ENCODE peak calls at places on chromosome 17, in six cellular contexts. G is GM23338, K is colonic mucosa, E is tibial nerve, N is WTC11, Q is vagina. R is an unnamed sample.

GRCh38 chr17:28228109-28228840 is 90.7 kb upstream of the TMEM97 start:
- DNase-seq in E (no peak), G (peak), N (no peak), Q (no peak), K (no peak), R (no peak)

GRCh38 chr17:67328026-67328425 is 38.4 kb downstream of the PSMD12 start:
- DNase-seq in Q (no peak), K (no peak), N (no peak), G (no peak), E (no peak), R (peak)

GRCh38 chr17:63189930-63190329 is 223.9 kb downstream of the TANC2 start:
- DNase-seq in G (no peak), K (no peak), N (no peak), Q (no peak), E (no peak), R (no peak)

GRCh38 chr17:40121191-40121885 is 433 bp upstream of the MSL1 start:
- DNase-seq in K (peak), E (peak), Q (no peak), N (no peak), G (peak), R (peak)

GRCh38 chr17:77475012-77475976 is 334.5 kb downstream of the SEC14L1 start:
- DNase-seq in N (no peak), Q (no peak), K (no peak), G (no peak), E (no peak), R (no peak)

GRCh38 chr17:54891176-54891821 is 9.4 kb upstream of the TOM1L1 start:
- DNase-seq in K (no peak), G (peak), Q (no peak), N (peak), E (no peak), R (no peak)

GRCh38 chr17:7034955-7035590 is 742 bp upstream of the SLC16A13 start:
- DNase-seq in E (no peak), K (no peak), N (no peak), Q (no peak), G (no peak), R (no peak)

GRCh38 chr17:55845385-55845784 is 94.5 kb downstream of the PCTP start:
- DNase-seq in K (peak), E (peak), N (peak), Q (no peak), G (peak), R (no peak)

GRCh38 chr17:9696279-9697044 is 51.1 kb downstream of the USP43 start:
- DNase-seq in K (no peak), N (no peak), G (peak), E (no peak), Q (no peak), R (no peak)

GRCh38 chr17:82105882-82106696 is 8.1 kb upstream of the FASN start:
- DNase-seq in E (no peak), K (peak), G (peak), Q (no peak), N (peak), R (no peak)

GRCh38 chr17:57705921-57706695 is 39.0 kb downstream of the CCDC182 start:
- DNase-seq in N (no peak), K (no peak), E (no peak), G (no peak), Q (no peak), R (no peak)

GRCh38 chr17:35947156-35947585 is 3.7 kb upstream of the LYZL6 start:
- DNase-seq in E (peak), G (peak), K (peak), Q (no peak), N (peak), R (peak)

GRCh38 chr17:38628441-38628840 is 22.7 kb upstream of the SRCIN1 start:
- DNase-seq in N (peak), K (no peak), G (peak), E (no peak), Q (no peak), R (no peak)

GRCh38 chr17:40864661-40865380 is 2.2 kb downstream of the KRT12 start:
- DNase-seq in N (no peak), E (no peak), G (no peak), K (no peak), Q (no peak), R (no peak)

GRCh38 chr17:73639322-73639721 is 4.9 kb downstream of the SDK2 start:
- DNase-seq in N (no peak), E (no peak), G (no peak), Q (no peak), K (no peak), R (no peak)

GRCh38 chr17:58020401-58020800 is 13.4 kb upstream of the SRSF1 start:
- DNase-seq in N (no peak), Q (no peak), K (no peak), G (no peak), E (no peak), R (no peak)

GRCh38 chr17:36707904-36708303 is 106.5 kb downstream of the MRM1 start:
- DNase-seq in K (no peak), Q (no peak), E (no peak), N (no peak), G (no peak), R (no peak)

GRCh38 chr17:52157161-52157560 is 1.4 kb downstream of the CA10 start:
- DNase-seq in N (no peak), G (peak), K (no peak), Q (no peak), E (no peak), R (no peak)

GRCh38 chr17:62780951-62781350 is 27.2 kb downstream of the MARCHF10 start:
- DNase-seq in G (no peak), N (no peak), Q (no peak), E (no peak), K (no peak), R (no peak)

GRCh38 chr17:39153541-39154111 is 2.2 kb upstream of the PLXDC1 start:
- DNase-seq in K (peak), E (peak), G (peak), N (peak), Q (no peak), R (peak)

GRCh38 chr17:3385869-3386816 is at the start of gene OR3A2:
- DNase-seq in Q (no peak), G (peak), K (no peak), E (no peak), N (peak), R (no peak)

GRCh38 chr17:63275968-63276349 is 170.1 kb downstream of the CYB561 start:
- DNase-seq in K (no peak), N (no peak), E (no peak), Q (no peak), G (no peak), R (no peak)

GRCh38 chr17:21369395-21369794 is 6.8 kb upstream of the KCNJ12 start:
- DNase-seq in G (no peak), E (no peak), N (no peak), K (no peak), Q (no peak), R (no peak)

GRCh38 chr17:5813357-5813756 is 229.0 kb upstream of the NLRP1 start:
- DNase-seq in N (no peak), E (no peak), K (no peak), G (no peak), Q (peak), R (peak)

GRCh38 chr17:164536-165235 is 16.8 kb downstream of the DOC2B start:
- DNase-seq in K (peak), N (peak), Q (no peak), G (peak), E (peak), R (no peak)

GRCh38 chr17:69609495-69610315 is 195.2 kb downstream of the MAP2K6 start:
- DNase-seq in Q (no peak), K (peak), E (no peak), G (peak), N (peak), R (no peak)

GRCh38 chr17:7562208-7562605 is 488 bp downstream of the SENP3 start:
- DNase-seq in N (no peak), E (no peak), G (peak), K (no peak), Q (no peak), R (no peak)

GRCh38 chr17:50631195-50631907 is 3.3 kb upstream of the ABCC3 start:
- DNase-seq in K (no peak), E (no peak), G (no peak), N (no peak), Q (no peak), R (no peak)

GRCh38 chr17:29073045-29073444 is 30.1 kb downstream of the PIPOX start:
- DNase-seq in K (no peak), G (no peak), Q (no peak), N (no peak), E (no peak), R (no peak)

GRCh38 chr17:81821603-81822311 is 11.3 kb downstream of the MCRIP1 start:
- DNase-seq in Q (no peak), E (peak), K (peak), N (peak), G (peak), R (no peak)

GRCh38 chr17:41907185-41907556 is 11.6 kb downstream of the ACLY start:
- DNase-seq in K (no peak), E (no peak), G (no peak), N (no peak), Q (no peak), R (no peak)

GRCh38 chr17:34703533-34703932 is 124.2 kb downstream of the TMEM132E start:
- DNase-seq in Q (no peak), N (peak), K (peak), G (peak), E (peak), R (no peak)

GRCh38 chr17:34892864-34893263 is 68.4 kb downstream of the CCT6B start:
- DNase-seq in K (no peak), G (peak), N (peak), Q (no peak), E (no peak), R (no peak)

GRCh38 chr17:9239821-9240658 is 218.7 kb downstream of the NTN1 start:
- DNase-seq in E (peak), G (peak), K (peak), Q (no peak), N (peak), R (no peak)

GRCh38 chr17:72152392-72152727 is 31.5 kb downstream of the SOX9 start:
- DNase-seq in E (no peak), G (no peak), N (no peak), K (no peak), Q (no peak), R (no peak)

GRCh38 chr17:39929657-39930407 is 2.3 kb downstream of the LRRC3C start:
- DNase-seq in E (no peak), K (no peak), G (no peak), N (no peak), Q (no peak), R (no peak)

GRCh38 chr17:30521766-30522165 is 44.6 kb downstream of the GOSR1 start:
- DNase-seq in E (no peak), N (no peak), K (no peak), G (no peak), Q (no peak), R (no peak)

GRCh38 chr17:47229535-47230443 is 20.6 kb downstream of the MYL4 start:
- DNase-seq in K (peak), G (peak), N (peak), E (peak), Q (no peak), R (peak)
- TF ChIP-seq CTCF in K (peak), G (peak), N (peak), E (peak), Q (peak), R (peak)

DNA sequence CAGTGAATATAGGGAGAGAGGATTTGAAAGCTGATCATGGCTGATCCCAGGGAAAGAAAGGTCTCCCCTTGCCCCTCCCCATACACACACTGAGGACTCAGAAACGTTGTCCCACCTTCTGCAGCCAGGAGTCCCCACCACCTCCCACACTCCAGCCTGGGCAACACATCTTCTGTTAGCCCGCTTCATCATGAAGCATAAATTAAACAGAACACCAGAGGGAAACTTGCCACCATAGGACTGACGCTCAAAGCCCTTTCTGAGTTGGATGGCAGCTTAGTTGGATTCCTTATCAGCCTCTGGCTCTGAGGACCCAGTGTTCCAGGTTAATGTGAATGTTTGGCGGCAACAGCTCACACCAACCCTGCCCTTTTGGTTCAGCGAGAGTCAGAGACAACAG is 33.9 kb downstream of the ARHGAP27 start:
- DNase-seq in K (no peak), Q (no peak), G (peak), E (no peak), N (no peak), R (no peak)
- TF ChIP-seq CTCF in K (no peak), Q (no peak), G (no peak), E (no peak), N (no peak), R (no peak)

GRCh38 chr17:48545539-48545938 is 630 bp upstream of the HOXB2 start:
- DNase-seq in Q (no peak), E (no peak), N (no peak), G (no peak), K (no peak), R (no peak)

GRCh38 chr17:48546187-48546923 is 1.4 kb upstream of the HOXB2 start:
- DNase-seq in G (peak), E (no peak), K (no peak), N (peak), Q (no peak), R (no peak)

GRCh38 chr17:48544356-48545021 is 420 bp downstream of the HOXB2 start:
- DNase-seq in Q (no peak), G (peak), K (peak), N (peak), E (peak), R (no peak)

GRCh38 chr17:48543854-48544355 is 1.0 kb downstream of the HOXB2 start:
- DNase-seq in K (no peak), N (no peak), E (no peak), G (no peak), Q (no peak), R (no peak)

DNA sequence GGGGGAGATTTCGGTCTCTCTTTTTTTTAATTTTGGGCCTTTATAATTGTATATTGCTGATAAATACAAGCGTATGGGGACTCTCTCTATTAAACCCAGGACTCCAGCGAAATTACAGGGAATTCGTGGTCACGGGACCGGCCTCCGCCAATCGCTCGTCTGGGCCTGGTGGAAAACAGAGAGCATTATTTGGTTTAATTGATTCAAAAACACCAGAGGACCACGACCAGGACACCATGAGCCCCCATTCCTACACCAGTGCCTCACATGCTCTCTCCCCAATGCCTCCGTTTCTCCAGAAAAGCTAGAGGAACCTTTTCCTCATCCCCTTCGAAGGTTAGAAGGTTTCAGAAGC is at the start of gene HOXB2:
- DNase-seq in K (no peak), G (peak), Q (no peak), N (no peak), E (no peak), R (no peak)
- TF ChIP-seq CTCF in K (no peak), G (no peak), Q (no peak), N (no peak), E (no peak), R (no peak)

GRCh38 chr17:14771543-14771942 is 470.7 kb downstream of the HS3ST3B1 start:
- DNase-seq in G (no peak), E (no peak), N (no peak), K (no peak), Q (no peak), R (peak)

GRCh38 chr17:14772776-14773175 is 471.9 kb downstream of the HS3ST3B1 start:
- DNase-seq in Q (no peak), E (no peak), N (no peak), K (no peak), G (no peak), R (peak)

GRCh38 chr17:14775761-14776492 is 475.0 kb downstream of the HS3ST3B1 start:
- DNase-seq in K (no peak), N (no peak), Q (no peak), G (no peak), E (no peak), R (peak)

GRCh38 chr17:14776791-14777190 is 475.9 kb downstream of the HS3ST3B1 start:
- DNase-seq in G (no peak), E (no peak), K (no peak), N (no peak), Q (no peak), R (no peak)

GRCh38 chr17:14774774-14775173 is 473.9 kb downstream of the HS3ST3B1 start:
- DNase-seq in K (no peak), N (no peak), Q (no peak), G (no peak), E (no peak), R (no peak)
- TF ChIP-seq CTCF in K (no peak), N (no peak), Q (no peak), G (no peak), E (no peak), R (no peak)

GRCh38 chr17:59392973-59393679 is 61.7 kb downstream of the YPEL2 start:
- DNase-seq in K (no peak), G (no peak), E (no peak), N (no peak), Q (no peak), R (no peak)

GRCh38 chr17:59387351-59388069 is 56.1 kb downstream of the YPEL2 start:
- DNase-seq in N (no peak), G (no peak), K (no peak), Q (no peak), E (no peak), R (no peak)

GRCh38 chr17:59388070-59388556 is 56.7 kb downstream of the YPEL2 start:
- DNase-seq in Q (no peak), G (no peak), E (no peak), K (no peak), N (no peak), R (no peak)

DNA sequence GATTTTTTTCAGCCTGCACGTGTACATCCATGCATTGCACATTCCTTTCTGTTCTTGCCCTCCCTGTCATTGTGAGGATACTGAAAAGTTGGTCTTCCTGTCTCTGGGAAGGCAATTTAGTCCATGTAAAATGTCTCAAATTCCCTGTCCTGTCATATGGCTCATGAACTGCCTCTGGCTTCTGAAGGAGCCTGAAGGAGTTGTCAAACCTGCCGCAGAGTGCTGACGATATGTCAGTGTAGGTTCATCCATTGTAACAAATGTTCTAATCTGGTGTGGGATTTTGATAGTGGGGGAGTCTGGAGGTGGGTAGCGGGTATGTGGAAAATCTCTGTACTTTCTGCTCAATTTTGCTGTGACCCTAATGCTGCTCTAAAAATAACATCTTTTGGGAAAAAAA is 59.6 kb downstream of the YPEL2 start:
- DNase-seq in N (no peak), K (no peak), G (no peak), E (no peak), Q (no peak), R (no peak)
- TF ChIP-seq CTCF in N (no peak), K (no peak), G (no peak), E (no peak), Q (no peak), R (no peak)

GRCh38 chr17:1852327-1852726 is 22.5 kb downstream of the RPA1 start:
- DNase-seq in K (no peak), E (no peak), N (no peak), G (no peak), Q (no peak), R (no peak)

GRCh38 chr17:1853698-1854097 is 23.9 kb downstream of the RPA1 start:
- DNase-seq in G (no peak), K (no peak), N (no peak), E (no peak), Q (no peak), R (no peak)
- TF ChIP-seq CTCF in G (no peak), K (no peak), N (no peak), E (no peak), Q (no peak), R (no peak)

GRCh38 chr17:79287743-79288142 is 213.1 kb downstream of the ENGASE start:
- DNase-seq in K (no peak), E (no peak), N (no peak), G (no peak), Q (no peak), R (no peak)

GRCh38 chr17:79282294-79282693 is 207.7 kb downstream of the ENGASE start:
- DNase-seq in E (no peak), K (no peak), N (no peak), Q (no peak), G (no peak), R (no peak)

GRCh38 chr17:79281803-79282202 is 207.2 kb downstream of the ENGASE start:
- DNase-seq in G (no peak), Q (no peak), N (no peak), K (no peak), E (no peak), R (no peak)

GRCh38 chr17:79288950-79289349 is 214.3 kb downstream of the ENGASE start:
- DNase-seq in G (no peak), N (no peak), K (no peak), Q (no peak), E (no peak), R (no peak)

DNA sequence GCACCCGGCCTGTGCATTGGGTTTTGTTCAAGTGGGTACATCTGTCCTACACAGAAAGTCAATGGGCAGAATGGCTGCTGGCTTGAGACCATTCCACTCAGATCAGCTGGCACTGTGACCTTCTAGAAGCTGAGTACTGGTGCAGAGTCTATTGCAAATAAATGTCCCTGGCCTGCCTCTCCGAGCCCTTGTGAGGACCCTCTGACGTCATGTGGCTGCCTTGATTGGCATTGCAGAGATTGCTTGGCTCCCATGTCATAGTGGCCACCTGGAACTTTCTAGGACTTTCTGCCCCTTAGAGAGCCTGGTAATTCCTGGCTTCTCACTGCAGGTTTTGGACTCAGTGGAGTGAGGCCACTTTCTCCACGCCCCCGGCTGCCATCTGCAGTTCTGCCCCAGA is 211.3 kb downstream of the ENGASE start:
- DNase-seq in G (no peak), E (no peak), N (no peak), Q (no peak), K (no peak), R (no peak)
- TF ChIP-seq CTCF in G (no peak), E (no peak), N (no peak), Q (no peak), K (no peak), R (no peak)